ENCODE peak calls at places on chromosomes 4 and X, in six cellular contexts. One of them, this sample, is unnamed.

GRCh38 chr4:156038772-156039171 is 85.1 kb upstream of the CTSO start:
- DNase-seq in Caco-2: no peak
- DNase-seq in Daoy: no peak
- DNase-seq in H54: no peak
- DNase-seq in NCI-H524: peak
- DNase-seq in HFFc6: no peak
- DNase-seq in this sample: peak

GRCh38 chrX:153539171-153539978 is 21.9 kb downstream of the ATP2B3 start:
- DNase-seq in Caco-2: peak
- DNase-seq in Daoy: peak
- DNase-seq in H54: peak
- DNase-seq in NCI-H524: peak
- DNase-seq in HFFc6: peak
- DNase-seq in this sample: no peak

GRCh38 chr4:94032754-94033153 is 174.9 kb upstream of the SMARCAD1 start:
- DNase-seq in Caco-2: no peak
- DNase-seq in Daoy: peak
- DNase-seq in H54: no peak
- DNase-seq in NCI-H524: no peak
- DNase-seq in HFFc6: no peak
- DNase-seq in this sample: no peak

GRCh38 chr4:160276785-160277325 is 1174.0 kb downstream of the RAPGEF2 start:
- DNase-seq in Caco-2: no peak
- DNase-seq in Daoy: no peak
- DNase-seq in H54: no peak
- DNase-seq in NCI-H524: no peak
- DNase-seq in HFFc6: no peak
- DNase-seq in this sample: no peak

GRCh38 chrX:107454302-107454701 is 4.8 kb downstream of the FRMPD3 start:
- DNase-seq in Caco-2: no peak
- DNase-seq in Daoy: peak
- DNase-seq in H54: peak
- DNase-seq in NCI-H524: no peak
- DNase-seq in HFFc6: peak
- DNase-seq in this sample: no peak

GRCh38 chr4:123340381-123340701 is 56.3 kb upstream of the SPRY1 start:
- DNase-seq in Caco-2: no peak
- DNase-seq in Daoy: peak
- DNase-seq in H54: peak
- DNase-seq in NCI-H524: no peak
- DNase-seq in HFFc6: peak
- DNase-seq in this sample: no peak

GRCh38 chrX:103200951-103201529 is 13.9 kb upstream of the BEX4 start:
- DNase-seq in Caco-2: no peak
- DNase-seq in Daoy: no peak
- DNase-seq in H54: no peak
- DNase-seq in NCI-H524: no peak
- DNase-seq in HFFc6: no peak
- DNase-seq in this sample: no peak

GRCh38 chr4:180527993-180528392 is 1715.2 kb upstream of the TENM3 start:
- DNase-seq in Caco-2: no peak
- DNase-seq in Daoy: peak
- DNase-seq in H54: no peak
- DNase-seq in NCI-H524: no peak
- DNase-seq in HFFc6: no peak
- DNase-seq in this sample: no peak

GRCh38 chr4:176377705-176378302 is 58.0 kb downstream of the SPCS3 start:
- DNase-seq in Caco-2: no peak
- DNase-seq in Daoy: no peak
- DNase-seq in H54: no peak
- DNase-seq in NCI-H524: no peak
- DNase-seq in HFFc6: peak
- DNase-seq in this sample: no peak

GRCh38 chr4:73740353-73740778 is at the start of gene CXCL8:
- DNase-seq in Caco-2: no peak
- DNase-seq in Daoy: peak
- DNase-seq in H54: peak
- DNase-seq in NCI-H524: no peak
- DNase-seq in HFFc6: peak
- DNase-seq in this sample: no peak

GRCh38 chr4:1363540-1363939 is 16.5 kb downstream of the UVSSA start:
- DNase-seq in Caco-2: no peak
- DNase-seq in Daoy: no peak
- DNase-seq in H54: no peak
- DNase-seq in NCI-H524: no peak
- DNase-seq in HFFc6: no peak
- DNase-seq in this sample: no peak

GRCh38 chr4:87268401-87268800 is 48.0 kb upstream of the KLHL8 start:
- DNase-seq in Caco-2: no peak
- DNase-seq in Daoy: no peak
- DNase-seq in H54: no peak
- DNase-seq in NCI-H524: no peak
- DNase-seq in HFFc6: no peak
- DNase-seq in this sample: no peak

GRCh38 chr4:119748853-119749252 is 120.2 kb upstream of the PDE5A start:
- DNase-seq in Caco-2: no peak
- DNase-seq in Daoy: no peak
- DNase-seq in H54: no peak
- DNase-seq in NCI-H524: no peak
- DNase-seq in HFFc6: peak
- DNase-seq in this sample: no peak

GRCh38 chr4:2256781-2257191 is 5.1 kb downstream of the MXD4 start:
- DNase-seq in Caco-2: no peak
- DNase-seq in Daoy: peak
- DNase-seq in H54: no peak
- DNase-seq in NCI-H524: no peak
- DNase-seq in HFFc6: no peak
- DNase-seq in this sample: no peak

GRCh38 chr4:175412744-175413143 is 399.3 kb downstream of the GPM6A start:
- DNase-seq in Caco-2: no peak
- DNase-seq in Daoy: peak
- DNase-seq in H54: no peak
- DNase-seq in NCI-H524: no peak
- DNase-seq in HFFc6: peak
- DNase-seq in this sample: no peak

GRCh38 chrX:43655151-43655676 is 885 bp upstream of the MAOA start:
- DNase-seq in Caco-2: peak
- DNase-seq in Daoy: peak
- DNase-seq in H54: no peak
- DNase-seq in NCI-H524: peak
- DNase-seq in HFFc6: no peak
- DNase-seq in this sample: peak

GRCh38 chr4:174218127-174218790 is 65.2 kb downstream of the FBXO8 start:
- DNase-seq in Caco-2: no peak
- DNase-seq in Daoy: no peak
- DNase-seq in H54: no peak
- DNase-seq in NCI-H524: no peak
- DNase-seq in HFFc6: no peak
- DNase-seq in this sample: no peak

GRCh38 chr4:165537028-165537648 is 158.3 kb downstream of the CPE start:
- DNase-seq in Caco-2: peak
- DNase-seq in Daoy: peak
- DNase-seq in H54: no peak
- DNase-seq in NCI-H524: no peak
- DNase-seq in HFFc6: peak
- DNase-seq in this sample: no peak

GRCh38 chrX:48999030-48999429 is 3.0 kb downstream of the GRIPAP1 start:
- DNase-seq in Caco-2: no peak
- DNase-seq in Daoy: no peak
- DNase-seq in H54: no peak
- DNase-seq in NCI-H524: no peak
- DNase-seq in HFFc6: no peak
- DNase-seq in this sample: no peak

GRCh38 chr4:127604949-127605709 is 27.6 kb upstream of the INTU start:
- DNase-seq in Caco-2: no peak
- DNase-seq in Daoy: no peak
- DNase-seq in H54: no peak
- DNase-seq in NCI-H524: no peak
- DNase-seq in HFFc6: peak
- DNase-seq in this sample: no peak

GRCh38 chr4:139214039-139214534 is 37.1 kb upstream of the ELF2 start:
- DNase-seq in Caco-2: no peak
- DNase-seq in Daoy: no peak
- DNase-seq in H54: no peak
- DNase-seq in NCI-H524: no peak
- DNase-seq in HFFc6: no peak
- DNase-seq in this sample: peak

GRCh38 chrX:20007962-20008633 is 17.2 kb upstream of the BCLAF3 start:
- DNase-seq in Caco-2: no peak
- DNase-seq in Daoy: no peak
- DNase-seq in H54: no peak
- DNase-seq in NCI-H524: no peak
- DNase-seq in HFFc6: no peak
- DNase-seq in this sample: no peak

GRCh38 chr4:2074588-2074987 is 15.5 kb downstream of the NAT8L start:
- DNase-seq in Caco-2: no peak
- DNase-seq in Daoy: no peak
- DNase-seq in H54: no peak
- DNase-seq in NCI-H524: no peak
- DNase-seq in HFFc6: no peak
- DNase-seq in this sample: no peak